ENCODE peak calls at places on chromosomes 4 and X, in five cellular contexts. O is activated CD8-positive, alpha-beta T cell treated with anti-CD3 and anti-CD28 coated beads for 36 hours; Z is osteocyte; M is left ventricle myocardium inferior; J is CD4-positive, alpha-beta T cell. C is an unnamed sample.
A peak's percentile ranks its signal among the peaks of the same experiment; 100 is the strongest.

GRCh38 chr4:151331276-151332042 is 6.1 kb upstream of the SH3D19 start:
- DNase-seq in M (no peak), J (no peak), Z (no peak), O (no peak), C (no peak)

GRCh38 chrX:124651031-124651430 is 304.7 kb downstream of the SH2D1A start:
- DNase-seq in O (no peak), J (no peak), Z (no peak), M (no peak), C (no peak)

GRCh38 chr4:3777033-3777390 is 10.8 kb downstream of the ADRA2C start:
- DNase-seq in J (no peak), M (no peak), Z (no peak), O (no peak), C (no peak)

GRCh38 chr4:3527101-3527913 is 4.9 kb downstream of the LRPAP1 start:
- DNase-seq in J (no peak), O (no peak), M (no peak), Z (no peak), C (no peak)

GRCh38 chr4:147683172-147683571 is 791 bp downstream of the PRMT9 start:
- DNase-seq in J (no peak), O (peak; percentile 23), Z (no peak), M (no peak), C (peak; percentile 27)

GRCh38 chrX:19549838-19550237 is 34.5 kb upstream of the MAP3K15 start:
- DNase-seq in J (no peak), Z (no peak), O (peak; percentile 47), M (no peak), C (no peak)

GRCh38 chr4:82721819-82722423 is 76.7 kb downstream of the SCD5 start:
- DNase-seq in J (peak; percentile 3), O (peak; percentile 48), Z (no peak), M (peak; percentile 39), C (peak; percentile 30)

GRCh38 chrX:308821-309520 is 9.6 kb downstream of the GTPBP6 start:
- DNase-seq in O (no peak), Z (no peak), M (peak; percentile 5), J (no peak), C (no peak)

GRCh38 chr4:69038582-69038981 is 57.7 kb upstream of the UGT2B7 start:
- DNase-seq in M (no peak), J (no peak), Z (no peak), O (no peak), C (no peak)

GRCh38 chr4:173181769-173182374 is 13.3 kb downstream of the GALNT7 start:
- DNase-seq in M (no peak), O (no peak), J (no peak), Z (no peak), C (no peak)

GRCh38 chr4:54433686-54434085 is 204.6 kb downstream of the PDGFRA start:
- DNase-seq in J (no peak), O (peak; percentile 1), Z (no peak), M (no peak), C (no peak)

GRCh38 chrX:154025230-154025629 is 5.5 kb upstream of the IRAK1 start:
- DNase-seq in J (no peak), O (no peak), Z (no peak), M (no peak), C (no peak)

DNA sequence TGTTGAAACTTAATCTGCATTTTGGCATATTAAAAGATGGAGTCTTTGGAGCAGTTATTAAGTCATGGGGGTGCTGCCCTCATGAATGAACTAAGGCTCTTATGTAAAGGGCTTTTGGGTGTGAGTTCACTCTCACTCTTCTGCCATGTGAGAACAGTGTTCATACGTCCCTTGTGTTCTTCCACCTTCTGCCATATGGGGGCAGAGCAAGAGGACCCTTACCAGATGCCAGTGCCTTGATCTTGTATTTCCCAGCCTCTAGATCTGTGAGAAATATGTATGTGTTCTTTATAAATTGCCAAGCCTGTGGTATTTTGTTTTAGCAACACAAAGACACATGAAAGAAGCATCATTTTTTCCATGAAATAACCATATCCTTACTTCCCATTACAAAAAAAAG is 213.9 kb downstream of the SPOCK3 start:
- DNase-seq in J (no peak), O (peak; percentile 7), M (no peak), Z (no peak), C (no peak)
- TF ChIP-seq CTCF in J (no peak), O (peak; percentile 16), M (no peak), Z (peak; percentile 22), C (no peak)

GRCh38 chrX:114344756-114345155 is 239.1 kb upstream of the HTR2C start:
- DNase-seq in J (no peak), Z (no peak), O (no peak), M (no peak), C (peak; percentile 4)
- TF ChIP-seq CTCF in J (no peak), Z (peak; percentile 66), O (no peak), M (peak; percentile 51), C (peak; percentile 42)

DNA sequence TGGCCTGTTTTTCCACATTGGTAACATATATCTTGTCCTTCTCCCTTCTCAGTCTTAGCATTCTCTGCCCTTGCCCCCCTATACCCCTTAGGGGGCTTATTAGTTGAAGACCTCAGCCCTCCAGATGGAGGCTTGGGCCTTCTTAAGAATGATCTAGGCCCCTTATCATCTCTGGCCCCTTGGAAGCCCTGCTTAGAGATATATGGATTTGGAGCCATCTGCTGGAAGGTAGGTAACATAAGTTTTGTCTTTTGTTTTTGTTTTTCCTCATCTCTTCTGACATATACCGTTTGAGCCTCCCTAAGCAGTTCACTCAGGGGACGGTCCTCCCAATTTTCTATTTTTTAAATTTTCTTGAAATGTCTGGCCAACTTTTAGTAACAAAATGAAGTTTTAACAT is 48.3 kb upstream of the NAP1L2 start:
- DNase-seq in M (no peak), Z (no peak), J (no peak), O (no peak), C (no peak)
- TF ChIP-seq CTCF in M (peak; percentile 16), Z (peak; percentile 13), J (no peak), O (no peak), C (no peak)

DNA sequence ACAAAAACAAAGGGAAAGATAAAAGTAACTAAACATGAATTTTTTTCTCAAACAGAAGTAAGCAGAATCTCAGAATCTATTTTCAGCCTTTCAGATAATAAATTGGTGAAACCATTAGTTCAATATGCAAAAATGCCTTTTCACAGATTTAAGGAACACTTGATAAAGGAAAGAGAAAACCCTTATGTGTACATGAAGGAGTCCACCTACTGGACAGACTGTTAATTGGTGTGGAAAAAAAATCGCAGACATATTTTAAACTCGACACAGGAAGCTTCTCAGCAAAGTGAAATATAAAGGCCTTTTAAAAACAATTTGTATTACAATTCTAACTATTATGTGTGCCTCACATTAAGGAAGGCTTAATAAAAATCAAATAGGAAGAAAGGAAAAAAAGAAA is 22.3 kb downstream of the COX7B2 start:
- DNase-seq in J (no peak), O (no peak), Z (no peak), M (no peak), C (no peak)
- TF ChIP-seq CTCF in J (no peak), O (no peak), Z (peak; percentile 43), M (peak; percentile 32), C (peak; percentile 6)

GRCh38 chr4:163108614-163109013 is 58.1 kb downstream of the NAF1 start:
- DNase-seq in M (no peak), Z (no peak), J (no peak), O (no peak), C (no peak)

GRCh38 chr4:163113921-163114703 is 52.6 kb downstream of the NAF1 start:
- DNase-seq in J (no peak), O (no peak), Z (no peak), M (no peak), C (no peak)

GRCh38 chr4:163110442-163110841 is 56.2 kb downstream of the NAF1 start:
- DNase-seq in M (no peak), O (no peak), Z (no peak), J (no peak), C (no peak)

GRCh38 chr4:163109967-163110366 is 56.7 kb downstream of the NAF1 start:
- DNase-seq in O (no peak), M (no peak), Z (no peak), J (no peak), C (no peak)

GRCh38 chr4:163111588-163111987 is 55.1 kb downstream of the NAF1 start:
- DNase-seq in J (no peak), O (no peak), Z (no peak), M (no peak), C (no peak)
- TF ChIP-seq CTCF in J (no peak), O (no peak), Z (peak; percentile 21), M (no peak), C (no peak)

GRCh38 chr4:57303012-57303751 is 193.0 kb upstream of the IGFBP7 start:
- DNase-seq in M (no peak), J (no peak), O (no peak), Z (no peak), C (no peak)
- TF ChIP-seq CTCF in M (peak; percentile 53), J (no peak), O (no peak), Z (peak; percentile 21), C (no peak)

GRCh38 chr4:104064650-104065577 is 345.1 kb upstream of the TACR3 start:
- DNase-seq in O (peak; percentile 30), J (no peak), M (peak; percentile 15), Z (no peak), C (peak; percentile 11)
- TF ChIP-seq CTCF in O (no peak), J (no peak), M (peak; percentile 61), Z (peak; percentile 57), C (no peak)

GRCh38 chr4:142881331-142881730 is 35.2 kb upstream of the INPP4B start:
- DNase-seq in Z (no peak), J (no peak), O (no peak), M (no peak), C (no peak)

GRCh38 chr4:142886566-142886965 is 40.5 kb upstream of the INPP4B start:
- DNase-seq in J (no peak), O (no peak), M (no peak), Z (no peak), C (no peak)

GRCh38 chr4:142883433-142883832 is 37.3 kb upstream of the INPP4B start:
- DNase-seq in J (no peak), Z (no peak), O (peak; percentile 7), M (no peak), C (no peak)
- TF ChIP-seq CTCF in J (no peak), Z (peak; percentile 28), O (no peak), M (peak; percentile 56), C (peak; percentile 5)

DNA sequence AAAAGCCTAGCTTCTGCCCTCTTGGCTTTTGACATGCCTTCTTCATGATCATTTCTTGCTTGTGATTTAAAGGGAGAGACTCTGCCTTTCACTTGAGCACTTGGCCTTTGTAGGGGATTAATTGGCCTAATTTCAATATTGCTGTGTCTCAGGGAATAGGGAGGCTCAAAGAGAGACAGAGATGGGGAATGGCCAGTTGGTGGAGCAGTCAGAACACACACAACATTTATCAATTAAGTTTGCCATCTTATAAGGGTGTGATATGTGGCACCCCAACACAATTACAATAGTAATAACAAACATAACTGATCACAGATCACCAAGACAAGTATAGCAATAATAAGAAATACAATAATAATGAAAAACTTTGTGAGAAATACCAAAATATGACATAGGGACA is 122.5 kb upstream of the VCX start:
- DNase-seq in O (no peak), M (no peak), J (no peak), Z (no peak), C (no peak)
- TF ChIP-seq CTCF in O (no peak), M (peak; percentile 9), J (no peak), Z (no peak), C (no peak)

C was measured in GM10248.